ENCODE peak calls at places on chromosome 5, in four cellular contexts. C, G, D and U are unnamed samples.

GRCh38 chr5:94415798-94416197 is 202.6 kb downstream of the KIAA0825 start:
- DNase-seq in C (no peak), G (no peak), D (no peak), U (no peak)

GRCh38 chr5:32692066-32692746 is 18.9 kb upstream of the NPR3 start:
- DNase-seq in C (peak), G (no peak), D (peak), U (no peak)

GRCh38 chr5:100600289-100600994 is 65.3 kb downstream of the FAM174A start:
- DNase-seq in C (no peak), G (no peak), D (no peak), U (no peak)

GRCh38 chr5:76403963-76404693 is 1.0 kb downstream of the IQGAP2 start:
- DNase-seq in C (no peak), G (peak), D (peak), U (no peak)

GRCh38 chr5:116861662-116862061 is 287.0 kb upstream of the SEMA6A start:
- DNase-seq in C (no peak), G (no peak), D (no peak), U (no peak)

GRCh38 chr5:16936150-16937022 is at the start of gene MYO10:
- DNase-seq in C (peak), G (peak), D (peak), U (no peak)

GRCh38 chr5:1166370-1166769 is 35.0 kb upstream of the SLC6A19 start:
- DNase-seq in C (no peak), G (no peak), D (no peak), U (no peak)

GRCh38 chr5:95261369-95262175 is 23.3 kb downstream of the MCTP1 start:
- DNase-seq in C (peak), G (no peak), D (peak), U (peak)

GRCh38 chr5:84088996-84089395 is 295.7 kb downstream of the EDIL3 start:
- DNase-seq in C (peak), G (no peak), D (peak), U (peak)

GRCh38 chr5:57887851-57888621 is 405.4 kb upstream of the ACTBL2 start:
- DNase-seq in C (peak), G (peak), D (peak), U (peak)

DNA sequence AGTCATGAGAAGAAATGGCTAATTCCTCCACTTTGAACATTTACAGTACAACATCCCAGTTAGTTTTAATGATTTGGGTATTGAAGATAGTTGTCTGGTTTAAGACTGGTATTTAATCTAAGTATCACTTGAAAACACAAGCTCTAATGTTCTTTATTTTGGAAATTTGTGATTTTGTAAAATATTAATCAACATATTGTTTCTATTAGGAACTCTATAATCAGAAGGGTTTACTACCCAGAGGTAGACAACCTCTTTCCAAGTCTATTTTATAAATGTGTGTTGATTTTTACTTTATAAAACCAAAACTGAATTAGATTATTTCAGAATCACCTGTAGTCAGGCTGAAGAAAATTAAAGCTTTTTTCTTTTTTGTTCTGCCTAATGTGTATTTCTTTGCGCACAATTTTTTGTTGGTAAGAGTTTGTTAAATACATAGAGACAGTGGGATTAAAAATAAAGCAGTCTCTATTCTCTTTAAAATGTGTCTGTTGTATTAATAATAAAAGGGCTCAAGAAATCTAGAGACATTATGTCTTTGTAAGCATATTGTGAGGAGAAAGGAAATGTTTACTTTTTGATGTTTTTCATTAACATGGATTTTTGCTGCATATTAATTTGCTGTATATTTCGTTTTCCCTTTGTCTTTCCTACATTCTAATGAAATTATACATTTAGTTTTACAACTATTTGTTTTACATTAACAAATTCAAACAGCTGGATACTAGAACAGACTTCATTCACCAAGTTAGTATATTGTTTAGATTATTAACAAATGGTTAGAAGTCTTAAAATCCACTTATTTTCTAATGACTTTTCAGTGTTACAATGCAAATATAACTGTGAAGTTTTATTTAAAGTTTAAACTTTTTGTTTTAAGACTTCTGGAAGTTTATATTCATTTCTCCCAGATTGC is 3.8 kb upstream of the PURA start:
- DNase-seq in C (no peak), G (no peak), D (no peak), U (no peak)
- H3K4me3 ChIP-seq in C (peak), G (no peak), D (no peak), U (no peak)

GRCh38 chr5:155471027-155471426 is 457.5 kb downstream of the KIF4B start:
- DNase-seq in C (no peak), G (no peak), D (no peak), U (no peak)
- TF ChIP-seq CTCF in C (no peak), G (no peak), D (no peak), U (no peak)

GRCh38 chr5:67058998-67059746 is 137.4 kb downstream of the CD180 start:
- DNase-seq in C (no peak), G (no peak), D (peak), U (no peak)
- H3K4me3 ChIP-seq in C (no peak), G (no peak), D (peak), U (no peak)

DNA sequence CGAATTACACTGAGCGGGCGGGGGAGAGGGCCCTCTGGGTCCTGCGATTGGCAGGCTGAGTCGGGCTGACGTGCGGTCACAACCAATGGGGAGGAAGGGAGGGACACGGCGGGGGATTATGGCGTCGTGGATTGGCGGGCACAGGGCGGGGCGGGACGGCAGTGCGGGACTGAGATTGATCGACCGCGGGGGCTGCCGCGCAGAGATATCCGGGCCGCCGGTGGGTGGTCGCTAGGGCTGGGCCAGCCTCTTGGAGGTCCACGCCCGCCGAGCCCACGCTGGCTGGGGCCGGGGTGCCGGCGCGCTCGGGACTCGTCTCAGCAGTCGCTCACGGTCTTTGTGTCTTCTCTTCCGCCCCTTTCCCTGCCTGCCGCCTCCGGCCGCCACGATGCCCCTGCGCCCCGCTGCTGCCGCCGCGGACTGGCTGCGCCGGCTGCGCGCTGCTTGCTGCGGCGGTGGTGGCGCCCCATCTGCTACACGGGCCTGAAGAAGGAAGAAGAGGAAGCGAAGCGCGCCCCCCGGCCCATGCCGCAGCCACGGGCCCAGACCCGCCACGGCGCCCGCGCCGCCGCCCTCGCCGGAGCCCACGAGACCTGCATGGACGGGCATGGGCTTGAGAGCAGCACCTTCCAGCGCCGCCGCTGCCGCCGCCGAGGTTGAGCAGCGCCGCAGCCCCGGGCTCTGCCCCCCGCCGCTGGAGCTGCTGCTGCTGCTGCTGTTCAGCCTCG is at the start of gene RGMB:
- DNase-seq in C (peak), G (peak), D (peak), U (peak)
- TF ChIP-seq CTCF in C (no peak), G (no peak), D (no peak), U (no peak)